ENCODE peak calls at places on chromosomes 5 and 9, in four cellular contexts. O, V, G and K are unnamed samples. For H3K27me3, the result is how much of the 10 kb centered on the place peaks cover.

GRCh38 chr5:164335837-164336236 is 830.4 kb downstream of the MAT2B start:
- DNase-seq in G (no peak), O (no peak), V (no peak), K (peak)

GRCh38 chr5:172029876-172030275 is 23.4 kb upstream of the FBXW11 start:
- DNase-seq in V (no peak), O (no peak), G (no peak), K (no peak)

GRCh38 chr5:173453167-173453566 is 125.0 kb upstream of the STC2 start:
- DNase-seq in O (no peak), G (no peak), V (no peak), K (peak)

GRCh38 chr5:68711311-68712200 is 382.3 kb upstream of the SLC30A5 start:
- DNase-seq in G (no peak), V (no peak), O (peak), K (no peak)

GRCh38 chr5:157308826-157309465 is 43.0 kb downstream of the CYFIP2 start:
- DNase-seq in O (peak), G (no peak), V (no peak), K (no peak)

GRCh38 chr5:72799721-72800120 is 16.7 kb upstream of the TNPO1 start:
- DNase-seq in G (no peak), V (no peak), O (no peak), K (no peak)

GRCh38 chr5:172746725-172747124 is 24.3 kb downstream of the DUSP1 start:
- DNase-seq in O (no peak), G (no peak), V (no peak), K (no peak)

GRCh38 chr5:61658592-61659008 is 326.5 kb downstream of the ZSWIM6 start:
- DNase-seq in O (peak), V (peak), G (peak), K (peak)

GRCh38 chr5:97751556-97751955 is 568.5 kb upstream of the RIOK2 start:
- DNase-seq in G (no peak), V (no peak), O (no peak), K (peak)

GRCh38 chr5:104367978-104368377 is 805.4 kb upstream of the NUDT12 start:
- DNase-seq in G (no peak), O (no peak), V (no peak), K (no peak)

GRCh38 chr9:97305501-97306298 is 1.8 kb upstream of the CCDC180 start:
- DNase-seq in O (no peak), G (no peak), V (no peak), K (no peak)

GRCh38 chr5:128825826-128826225 is 139.5 kb upstream of the SLC27A6 start:
- DNase-seq in G (no peak), V (no peak), O (no peak), K (peak)

GRCh38 chr5:159094745-159095144 is 5.0 kb downstream of the EBF1 start:
- DNase-seq in G (peak), O (no peak), V (peak), K (peak)

GRCh38 chr5:133427121-133427777 is 185.1 kb downstream of the FSTL4 start:
- DNase-seq in V (no peak), O (no peak), G (no peak), K (peak)

GRCh38 chr9:14313378-14313940 is 482 bp downstream of the NFIB start:
- DNase-seq in G (no peak), V (no peak), O (no peak), K (peak)

GRCh38 chr5:159337291-159337974 is 7.1 kb upstream of the IL12B start:
- DNase-seq in O (no peak), V (no peak), G (no peak), K (peak)

GRCh38 chr5:98769006-98769255 is 4.5 kb upstream of the RGMB start:
- DNase-seq in O (no peak), V (peak), G (no peak), K (no peak)

GRCh38 chr5:19018822-19019221 is 969.2 kb downstream of the CDH18 start:
- DNase-seq in O (no peak), V (no peak), G (no peak), K (no peak)

GRCh38 chr5:72829707-72830106 is 13.2 kb downstream of the TNPO1 start:
- DNase-seq in G (no peak), O (no peak), V (no peak), K (no peak)

GRCh38 chr9:28289732-28290131 is 716.5 kb upstream of the C9orf72 start:
- DNase-seq in G (no peak), V (no peak), O (no peak), K (no peak)

GRCh38 chr5:31378838-31379237 is 153.1 kb downstream of the DROSHA start:
- DNase-seq in O (no peak), G (no peak), V (no peak), K (peak)

GRCh38 chr9:117019242-117019641 is 332.1 kb downstream of the TRIM32 start:
- DNase-seq in G (no peak), V (no peak), O (no peak), K (no peak)

GRCh38 chr5:135660826-135661555 is 82.2 kb upstream of the CXCL14 start:
- DNase-seq in V (no peak), O (no peak), G (no peak), K (no peak)

GRCh38 chr5:114450516-114450909 is 88.6 kb downstream of the KCNN2 start:
- DNase-seq in V (peak), O (no peak), G (no peak), K (peak)

GRCh38 chr9:108136646-108137045 is 647.1 kb upstream of the KLF4 start:
- DNase-seq in G (no peak), V (no peak), O (no peak), K (peak)

GRCh38 chr5:150298701-150299451 is 3.8 kb downstream of the ARSI start:
- DNase-seq in O (no peak), V (no peak), G (no peak), K (peak)

GRCh38 chr9:98607787-98608186 is 100.9 kb downstream of the GABBR2 start:
- DNase-seq in O (no peak), V (no peak), G (no peak), K (peak)

GRCh38 chr9:6676254-6676928 is 30.9 kb upstream of the GLDC start:
- DNase-seq in V (no peak), G (no peak), O (no peak), K (no peak)

GRCh38 chr5:76331139-76331538 is 71.9 kb upstream of the IQGAP2 start:
- DNase-seq in V (no peak), O (no peak), G (no peak), K (no peak)

GRCh38 chr9:101398930-101399640 is 434 bp downstream of the ZNF189 start:
- DNase-seq in V (no peak), G (no peak), O (no peak), K (no peak)

GRCh38 chr5:116442095-116442534 is 132.5 kb downstream of the SEMA6A start:
- DNase-seq in G (no peak), O (no peak), V (peak), K (peak)

GRCh38 chr9:2234371-2234893 is 219.3 kb downstream of the SMARCA2 start:
- DNase-seq in G (no peak), O (no peak), V (peak), K (peak)

GRCh38 chr5:171310816-171311697 is 2.0 kb downstream of the TLX3 start:
- DNase-seq in G (no peak), O (no peak), V (no peak), K (peak)

GRCh38 chr5:61299254-61299653 is 32.8 kb upstream of the ZSWIM6 start:
- DNase-seq in G (no peak), V (no peak), O (no peak), K (no peak)

GRCh38 chr5:52799358-52799982 is 11.8 kb downstream of the ITGA1 start:
- DNase-seq in V (peak), O (no peak), G (peak), K (peak)

GRCh38 chr9:34139477-34140146 is 13.1 kb upstream of the DCAF12 start:
- DNase-seq in V (peak), O (no peak), G (peak), K (peak)

DNA sequence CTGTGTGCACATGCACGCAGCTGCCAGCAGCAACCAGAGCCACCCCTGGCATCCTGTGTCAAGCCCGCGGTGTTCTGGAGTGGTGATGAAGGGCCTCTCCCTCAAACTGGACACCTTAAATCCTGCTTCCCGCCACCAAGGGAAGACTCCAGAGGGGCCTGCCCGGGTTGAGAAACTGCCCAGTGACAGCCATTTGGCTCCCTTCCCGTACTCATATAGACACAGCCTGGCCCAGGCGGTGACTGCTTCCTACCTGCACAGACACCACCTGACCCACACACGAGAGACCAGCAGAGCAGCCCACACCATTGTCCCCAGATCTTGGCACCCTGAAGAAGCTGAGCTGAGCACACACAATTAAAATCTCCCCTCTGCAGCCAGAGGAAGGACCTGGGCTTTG is 78.2 kb downstream of the TSPAN17 start:
- DNase-seq in V (no peak), G (no peak), O (no peak), K (no peak)
- H3K27me3 ChIP-seq in V (under half), G (under half), O (under half), K (half or more)

GRCh38 chr9:137114220-137114612 is 317 bp downstream of the DPP7 start:
- DNase-seq in V (peak), O (no peak), G (no peak), K (no peak)
- H2AFZ ChIP-seq in V (no peak), O (peak), G (no peak), K (peak)

DNA sequence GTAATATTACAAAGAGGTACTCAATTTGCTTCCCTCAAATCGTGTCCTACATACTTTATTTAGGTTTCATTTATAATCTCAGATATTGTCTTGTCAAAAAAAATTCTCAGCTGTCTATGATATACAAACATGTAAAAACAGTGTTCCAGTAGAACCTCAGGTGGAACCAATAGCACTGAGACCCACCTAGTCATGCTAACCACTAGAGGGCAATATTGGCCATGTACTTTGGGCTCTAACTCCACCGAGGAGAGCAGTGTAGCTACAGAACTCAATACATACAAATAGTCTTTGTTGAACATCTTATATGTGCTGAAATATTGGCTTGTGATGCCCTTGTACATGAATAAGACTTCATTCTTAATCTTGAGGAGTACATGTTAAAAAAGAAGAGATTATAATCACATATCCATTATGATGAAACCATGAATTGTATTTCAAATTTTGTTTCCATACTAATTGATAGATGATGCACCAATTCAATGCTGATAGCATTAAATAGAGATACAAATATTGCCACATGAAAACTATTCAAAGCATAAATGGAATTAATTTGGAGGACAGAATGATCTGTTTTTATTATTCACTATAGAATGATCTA is 71.2 kb upstream of the CNTLN start:
- DNase-seq in V (peak), G (peak), O (no peak), K (peak)
- TF ChIP-seq MXI1 in V (no peak), G (no peak), O (no peak), K (no peak)

GRCh38 chr9:130284249-130284625 is 18.7 kb downstream of the HMCN2 start:
- DNase-seq in V (no peak), O (no peak), G (no peak), K (no peak)
- H3K27me3 ChIP-seq in V (under half), O (under half), G (under half), K (half or more)

GRCh38 chr5:23507278-23507685 is at the start of gene PRDM9:
- DNase-seq in O (no peak), V (peak), G (peak), K (no peak)
- H2AFZ ChIP-seq in O (no peak), V (peak), G (peak), K (no peak)

DNA sequence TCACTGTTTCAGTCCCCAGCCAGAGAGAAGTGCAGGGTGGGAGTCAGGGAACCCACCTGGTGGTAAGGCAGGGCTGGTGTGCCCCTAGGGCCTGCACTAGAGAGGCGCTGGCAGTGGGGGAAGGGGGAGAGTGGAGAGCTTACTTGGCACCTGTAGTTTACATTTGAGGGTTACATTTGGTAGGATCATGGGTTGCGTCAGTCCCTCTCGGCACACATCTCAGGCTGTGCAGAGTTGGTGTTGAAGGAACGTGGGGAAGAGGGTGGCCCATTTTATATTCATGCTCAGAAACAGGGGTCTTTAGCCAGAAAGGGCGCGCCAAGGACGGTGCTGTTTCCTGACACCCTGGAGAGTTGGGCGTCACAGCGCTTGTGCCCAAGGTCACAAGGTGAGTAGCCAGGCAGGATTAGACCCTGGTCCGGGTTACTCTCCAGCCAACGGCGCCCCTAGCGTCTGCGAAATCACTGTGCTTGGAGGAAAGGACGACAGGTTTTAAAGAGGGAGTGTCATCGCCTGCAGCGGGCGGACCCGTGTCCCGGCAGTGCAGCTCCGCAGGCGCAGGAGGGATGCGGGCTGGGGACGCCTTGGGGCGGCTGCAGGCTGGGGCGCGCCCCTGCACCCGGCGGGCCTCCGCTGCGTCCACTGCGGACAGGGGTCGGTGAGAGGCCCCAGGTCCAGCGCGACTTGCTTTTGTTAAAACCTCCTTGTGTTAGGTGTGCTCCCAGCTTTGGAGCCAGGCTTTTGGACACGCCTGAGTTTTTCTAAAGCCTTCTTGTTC is 272.6 kb downstream of the FANCC start:
- DNase-seq in O (no peak), V (no peak), G (no peak), K (no peak)
- TF ChIP-seq MXI1 in O (no peak), V (no peak), G (no peak), K (no peak)

DNA sequence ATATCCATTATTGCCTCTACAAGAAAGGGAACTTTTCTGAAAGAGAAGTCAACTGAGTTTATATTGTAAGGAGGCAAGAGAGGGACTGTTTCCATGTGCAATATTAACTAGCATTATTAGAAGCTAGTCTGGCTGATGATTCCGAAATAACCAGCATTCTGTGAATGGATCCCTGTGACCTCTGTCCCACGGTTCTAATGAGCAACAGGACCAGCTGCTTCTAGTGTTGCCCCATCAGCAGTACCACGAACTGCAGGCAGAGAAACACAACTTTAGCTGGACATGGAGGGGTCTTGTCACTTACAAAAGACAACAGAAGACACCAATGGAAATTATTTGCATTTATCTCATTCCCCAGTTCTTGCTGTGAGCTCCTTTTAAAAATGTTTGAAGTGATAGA is 95.4 kb downstream of the MUSK start:
- DNase-seq in G (no peak), O (no peak), V (no peak), K (no peak)
- H3K27me3 ChIP-seq in G (under half), O (under half), V (under half), K (under half)

GRCh38 chr9:94108584-94108983 is 24.3 kb downstream of the PTPDC1 start:
- DNase-seq in O (no peak), G (no peak), V (no peak), K (peak)
- H2AFZ ChIP-seq in O (no peak), G (no peak), V (no peak), K (peak)